ENCODE peak calls at places on chromosomes 4 and X, in four cellular contexts. F is A549, Z is HepG2, D is GM12878. X is an unnamed sample.

GRCh38 chrX:54076903-54077302 is 32.6 kb upstream of the PHF8 start:
- DNase-seq in Z (no peak), F (no peak), D (no peak), X (no peak)

GRCh38 chrX:8404443-8404842 is 60.2 kb upstream of the VCX3B start:
- DNase-seq in F (no peak), D (no peak), Z (no peak), X (no peak)

GRCh38 chr4:128606173-128606572 is 203.3 kb upstream of the JADE1 start:
- DNase-seq in Z (no peak), D (no peak), F (no peak), X (no peak)

GRCh38 chr4:19850909-19851308 is 400.8 kb upstream of the SLIT2 start:
- DNase-seq in F (no peak), Z (no peak), D (no peak), X (no peak)

GRCh38 chrX:69305333-69306062 is 140.2 kb upstream of the PJA1 start:
- DNase-seq in D (no peak), F (no peak), Z (no peak), X (no peak)

GRCh38 chr4:170080496-170080895 is 9.3 kb downstream of the AADAT start:
- DNase-seq in F (no peak), D (no peak), Z (no peak), X (no peak)

GRCh38 chr4:159159611-159160010 is 56.7 kb downstream of the RAPGEF2 start:
- DNase-seq in Z (no peak), D (no peak), F (no peak), X (no peak)

GRCh38 chrX:344371-344901 is 25.8 kb upstream of the GTPBP6 start:
- DNase-seq in Z (no peak), F (no peak), D (no peak), X (no peak)

GRCh38 chr4:39353478-39354177 is 12.5 kb downstream of the RFC1 start:
- DNase-seq in Z (no peak), D (peak), F (no peak), X (peak)

GRCh38 chr4:102717448-102718092 is 43.2 kb downstream of the MANBA start:
- DNase-seq in Z (peak), D (no peak), F (no peak), X (no peak)

GRCh38 chrX:103628386-103629290 is at the start of gene TCEAL1:
- DNase-seq in F (no peak), Z (peak), D (no peak), X (peak)
- TF ChIP-seq PBX3 in F (no peak), Z (no peak), D (no peak), X (no peak)

DNA sequence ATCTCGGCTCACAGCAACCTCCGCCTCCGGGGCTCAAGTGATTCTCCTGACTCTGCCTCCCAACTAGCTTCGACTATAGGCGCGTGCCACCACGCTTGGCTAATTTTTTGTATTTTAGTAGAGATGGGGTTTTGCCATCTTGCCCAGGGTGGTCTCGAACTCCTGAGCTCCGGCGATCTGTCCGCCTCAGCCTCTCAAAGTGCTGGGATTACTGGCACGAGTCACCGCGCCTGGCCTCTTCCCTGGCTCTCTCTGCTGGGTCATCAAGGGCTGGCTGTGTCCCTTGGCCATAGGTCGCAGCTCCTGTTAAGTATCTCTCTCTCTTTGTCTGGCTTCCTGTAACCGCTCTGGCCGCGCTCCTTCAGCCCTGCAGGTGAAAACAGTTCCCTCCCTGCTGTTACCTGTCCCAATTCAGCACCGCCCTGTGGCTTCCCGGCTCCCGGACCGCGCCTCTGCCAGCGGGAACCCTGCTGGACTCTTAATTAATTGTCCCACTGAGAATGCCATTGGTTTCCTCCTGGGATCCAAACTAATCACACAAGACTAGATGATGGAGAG is 1.3 kb upstream of the RGS12 start:
- DNase-seq in F (no peak), Z (peak), D (no peak), X (no peak)
- TF ChIP-seq PBX3 in F (no peak), Z (no peak), D (no peak), X (no peak)

GRCh38 chrX:72045552-72046277 is 86.0 kb downstream of the RTL5 start:
- DNase-seq in D (no peak), F (no peak), Z (no peak), X (peak)
- TF ChIP-seq PBX3 in D (no peak), F (no peak), Z (no peak), X (no peak)

GRCh38 chrX:39616098-39616729 is 481.5 kb downstream of the BCOR start:
- DNase-seq in D (peak), F (no peak), Z (no peak), X (no peak)
- TF ChIP-seq PBX3 in D (no peak), F (no peak), Z (no peak), X (no peak)

GRCh38 chrX:134636859-134637258 is 21.4 kb downstream of the PLAC1 start:
- DNase-seq in Z (no peak), D (no peak), F (no peak), X (no peak)
- TF ChIP-seq PBX3 in Z (no peak), D (no peak), F (no peak), X (peak)

GRCh38 chrX:10159069-10159468 is 2.3 kb downstream of the CLCN4 start:
- DNase-seq in D (no peak), Z (no peak), F (no peak), X (peak)

GRCh38 chrX:10157032-10157341 is 212 bp downstream of the CLCN4 start:
- DNase-seq in Z (no peak), F (no peak), D (no peak), X (no peak)

GRCh38 chrX:10157545-10157944 is 770 bp downstream of the CLCN4 start:
- DNase-seq in F (no peak), D (no peak), Z (no peak), X (no peak)

GRCh38 chrX:10160221-10160620 is 3.4 kb downstream of the CLCN4 start:
- DNase-seq in Z (no peak), F (no peak), D (no peak), X (no peak)

GRCh38 chrX:10158279-10158939 is 1.6 kb downstream of the CLCN4 start:
- DNase-seq in D (no peak), Z (no peak), F (peak), X (peak)
- TF ChIP-seq PBX3 in D (no peak), Z (no peak), F (no peak), X (no peak)

GRCh38 chrX:108312011-108312410 is 126.2 kb downstream of the COL4A6 start:
- DNase-seq in F (no peak), D (no peak), Z (no peak), X (no peak)
- TF ChIP-seq PBX3 in F (no peak), D (no peak), Z (no peak), X (no peak)

GRCh38 chrX:135389717-135390116 is 32.0 kb upstream of the SMIM10L2A start:
- DNase-seq in F (peak), D (no peak), Z (peak), X (no peak)
- TF ChIP-seq PBX3 in F (no peak), D (no peak), Z (no peak), X (no peak)

DNA sequence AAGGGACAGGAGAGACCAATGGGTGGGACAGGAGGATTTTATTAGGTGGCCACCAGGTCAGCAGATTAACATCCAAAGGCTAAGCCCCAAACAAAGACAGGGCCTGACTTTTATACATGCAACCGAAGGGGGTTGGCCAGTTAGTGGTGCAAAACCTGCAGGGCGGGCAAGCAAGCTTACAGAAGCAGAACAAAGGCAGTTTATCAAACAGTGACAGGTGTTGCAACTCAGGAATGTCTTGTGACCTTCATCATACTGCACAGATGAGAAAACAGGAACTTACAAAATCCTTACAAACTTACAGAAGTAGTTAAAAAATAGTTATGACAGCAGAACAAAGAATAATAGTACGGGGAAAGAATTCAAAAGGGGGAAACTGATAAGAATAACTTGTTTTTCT is 708.1 kb downstream of the GLUD2 start:
- DNase-seq in F (no peak), Z (no peak), D (no peak), X (no peak)
- TF ChIP-seq PBX3 in F (no peak), Z (no peak), D (no peak), X (no peak)

GRCh38 chrX:119482041-119482440 is 13.8 kb downstream of the SLC25A5 start:
- DNase-seq in D (no peak), F (no peak), Z (no peak), X (no peak)
- TF ChIP-seq PBX3 in D (no peak), F (no peak), Z (no peak), X (no peak)